ENCODE peak calls at places on chromosomes 16 and 17, in eight cellular contexts. W is left ventricle myocardium superior; K is sciatic nerve; U is foreskin keratinocyte; J is Right ventricle myocardium superior; N is left lobe of liver; Q is activated CD8-positive, alpha-beta T cell treated with anti-CD3 and anti-CD28 coated beads for 36 hours; I is natural killer cell treated with Interleukin-12 subunit alpha and Interleukin-12 subunit beta and Interleukin-15 and Interleukin-18, amount 100 ng/mL, for 72 hours. F is an unnamed sample.
A peak's percentile ranks its signal among the peaks of the same experiment; 100 is the strongest.

GRCh38 chr16:4316732-4317461 is 1.0 kb downstream of the GLIS2 start:
- ATAC-seq in K (peak; percentile 25), I (no peak), W (peak; percentile 45), N (peak; percentile 53), Q (no peak), U (no peak), J (peak; percentile 41), F (no peak)

GRCh38 chr17:622356-622755 is 92.3 kb downstream of the VPS53 start:
- ATAC-seq in U (peak; percentile 48), W (no peak), K (no peak), J (no peak), N (no peak), I (no peak), Q (no peak), F (no peak)

GRCh38 chr16:56981729-56982271 is 7.6 kb upstream of the NLRC5 start:
- ATAC-seq in I (no peak), K (no peak), Q (no peak), W (no peak), J (no peak), U (no peak), N (no peak), F (no peak)

GRCh38 chr17:8125947-8126305 is 2.0 kb upstream of the HES7 start:
- ATAC-seq in K (peak; percentile 8), Q (no peak), I (peak; percentile 30), W (peak; percentile 1), U (no peak), N (peak; percentile 8), J (peak; percentile 3), F (no peak)

GRCh38 chr16:1174477-1175357 is 21.8 kb downstream of the CACNA1H start:
- ATAC-seq in J (no peak), U (no peak), K (no peak), I (no peak), W (no peak), Q (no peak), N (peak; percentile 48), F (peak; percentile 8)

GRCh38 chr16:15857779-15858560 is 1.1 kb upstream of the MYH11 start:
- ATAC-seq in W (peak; percentile 80), Q (no peak), U (peak; percentile 51), K (peak; percentile 68), J (peak; percentile 78), N (peak; percentile 12), I (no peak), F (peak; percentile 25)

GRCh38 chr17:72151565-72152391 is 31.0 kb downstream of the SOX9 start:
- ATAC-seq in J (peak; percentile 86), W (peak; percentile 94), U (no peak), Q (no peak), N (peak; percentile 94), I (no peak), K (peak; percentile 93), F (no peak)

GRCh38 chr16:56510544-56510943 is 9.3 kb downstream of the BBS2 start:
- ATAC-seq in Q (no peak), J (no peak), U (no peak), K (no peak), I (no peak), N (no peak), W (no peak), F (no peak)

GRCh38 chr16:56742030-56742984 is 12.4 kb downstream of the NUP93 start:
- ATAC-seq in J (no peak), W (no peak), Q (no peak), U (peak; percentile 95), I (no peak), N (no peak), K (no peak), F (peak; percentile 94)

GRCh38 chr17:33858121-33858520 is 397.0 kb upstream of the CCL2 start:
- ATAC-seq in N (no peak), U (no peak), W (no peak), I (no peak), K (no peak), Q (no peak), J (no peak), F (no peak)

GRCh38 chr17:40967581-40967980 is 833 bp upstream of the KRT39 start:
- ATAC-seq in I (no peak), W (no peak), Q (no peak), K (no peak), N (no peak), J (no peak), U (no peak), F (no peak)

GRCh38 chr17:60863892-60864673 is 186.4 kb downstream of the BCAS3 start:
- ATAC-seq in U (no peak), Q (peak; percentile 61), N (no peak), J (no peak), I (no peak), W (no peak), K (no peak), F (no peak)

GRCh38 chr17:44987883-44988195 is 19.7 kb upstream of the C1QL1 start:
- ATAC-seq in U (no peak), I (no peak), N (no peak), K (peak; percentile 30), W (no peak), Q (no peak), J (no peak), F (peak; percentile 20)